ENCODE peak calls at places on chromosomes 12 and 14, in four cellular contexts. A is fibroblast of the aortic adventitia, V is HCT116, O is foreskin fibroblast. N is an unnamed sample.

GRCh38 chr14:90274808-90275454 is 18.6 kb downstream of the PSMC1 start:
- DNase-seq in A (peak), V (no peak), O (peak), N (peak)

GRCh38 chr14:31362746-31363145 is 57.6 kb downstream of the HEATR5A start:
- DNase-seq in A (no peak), V (no peak), O (no peak), N (no peak)

GRCh38 chr14:84036863-84037262 is 1493.1 kb upstream of the FLRT2 start:
- DNase-seq in A (no peak), V (no peak), O (peak), N (peak)

GRCh38 chr12:12327802-12328201 is 22.2 kb downstream of the MANSC1 start:
- DNase-seq in A (peak), V (peak), O (no peak), N (peak)

GRCh38 chr12:13045816-13046215 is 1.6 kb downstream of the FAM234B start:
- DNase-seq in A (no peak), V (no peak), O (no peak), N (no peak)

GRCh38 chr12:19898009-19898408 is 458.7 kb downstream of the AEBP2 start:
- DNase-seq in A (no peak), V (no peak), O (no peak), N (no peak)

GRCh38 chr12:40980346-40981005 is 207.6 kb upstream of the PDZRN4 start:
- DNase-seq in A (no peak), V (peak), O (no peak), N (peak)

GRCh38 chr12:53096089-53096741 is 1.3 kb upstream of the IGFBP6 start:
- DNase-seq in A (peak), V (no peak), O (peak), N (peak)

GRCh38 chr14:60945984-60946383 is 34.9 kb downstream of the TRMT5 start:
- DNase-seq in A (no peak), V (no peak), O (no peak), N (peak)

GRCh38 chr14:105137481-105138020 is 31.0 kb downstream of the JAG2 start:
- DNase-seq in A (no peak), V (no peak), O (no peak), N (no peak)

GRCh38 chr12:130701402-130701744 is 14.7 kb downstream of the RIMBP2 start:
- DNase-seq in A (no peak), V (no peak), O (no peak), N (no peak)

GRCh38 chr14:92729632-92730358 is 18.6 kb downstream of the LGMN start:
- DNase-seq in A (peak), V (no peak), O (peak), N (peak)

GRCh38 chr14:35678403-35679028 is 130.6 kb downstream of the RALGAPA1 start:
- DNase-seq in A (no peak), V (no peak), O (no peak), N (no peak)

GRCh38 chr12:122965356-122965755 is 907 bp downstream of the ABCB9 start:
- DNase-seq in A (no peak), V (no peak), O (no peak), N (no peak)

GRCh38 chr12:75480469-75480949 is at the start of gene GLIPR1:
- DNase-seq in A (peak), V (no peak), O (peak), N (peak)

GRCh38 chr12:75481013-75481705 is 604 bp downstream of the GLIPR1 start:
- DNase-seq in A (peak), V (no peak), O (peak), N (peak)

GRCh38 chr12:75481774-75482173 is 1.2 kb downstream of the GLIPR1 start:
- DNase-seq in A (peak), V (no peak), O (peak), N (peak)

GRCh38 chr12:75482636-75483035 is 2.1 kb downstream of the GLIPR1 start:
- DNase-seq in A (peak), V (no peak), O (no peak), N (peak)

DNA sequence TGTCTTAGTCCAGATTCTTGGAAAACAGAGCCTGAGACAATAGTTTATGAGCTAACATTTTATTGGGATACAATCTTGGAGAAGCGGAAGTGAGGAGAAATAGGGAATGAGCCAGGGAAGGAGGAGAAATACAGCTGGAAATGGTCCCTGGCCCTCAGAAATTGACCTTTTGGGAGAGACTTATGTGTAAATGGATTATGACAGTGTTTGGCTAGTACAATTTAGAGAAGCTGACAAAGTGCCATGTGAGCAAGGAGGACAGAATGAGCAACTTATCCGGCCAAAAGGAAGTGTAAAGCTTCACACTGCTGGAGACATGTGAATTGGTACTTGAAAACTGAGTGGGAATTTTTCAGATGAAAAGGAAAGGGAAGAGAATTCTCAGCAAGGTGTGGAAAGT is 2.9 kb downstream of the GLIPR1 start:
- DNase-seq in A (peak), V (no peak), O (peak), N (peak)
- H3K4me3 ChIP-seq in A (peak), V (no peak), O (peak), N (peak)

DNA sequence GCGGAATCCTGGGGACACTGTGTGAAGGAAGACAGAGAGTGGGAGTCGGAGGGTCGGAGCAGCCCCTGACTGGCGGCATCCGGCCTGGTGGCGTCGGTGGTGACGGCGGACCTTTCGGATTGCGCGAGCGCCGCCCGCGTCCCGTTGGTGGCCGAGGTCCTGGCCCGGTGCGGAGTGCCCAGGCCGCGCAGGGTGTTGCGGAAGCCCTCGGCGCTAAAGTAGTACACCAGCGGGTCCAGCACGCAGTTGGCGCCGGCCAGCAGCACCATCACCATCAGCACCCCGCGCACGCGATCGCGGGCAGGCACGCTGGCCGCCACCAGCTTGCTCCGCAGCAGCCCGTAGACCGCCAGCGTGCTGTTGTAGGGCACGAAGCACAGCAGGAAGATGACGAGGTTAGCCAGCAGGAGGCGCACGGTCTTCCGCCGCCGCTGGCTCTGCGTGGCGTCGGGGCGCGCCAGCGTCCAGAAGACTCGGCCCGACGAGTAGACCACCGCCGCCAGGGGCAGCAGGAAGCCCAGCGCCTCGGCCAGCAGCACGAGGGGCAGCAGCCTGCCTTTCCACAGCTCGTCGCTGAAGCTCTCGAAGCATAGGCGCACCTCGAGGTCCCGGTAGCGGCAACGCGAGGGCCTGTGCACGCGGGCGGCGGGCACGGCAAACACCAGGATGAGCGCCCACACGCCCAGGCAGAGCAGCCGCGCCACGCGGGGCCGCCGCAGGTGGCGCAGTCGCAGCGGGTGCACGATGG is 13.1 kb upstream of the CHD4 start:
- DNase-seq in A (peak), V (no peak), O (no peak), N (peak)
- TF ChIP-seq CTCF in A (peak), V (no peak), O (peak), N (peak)

DNA sequence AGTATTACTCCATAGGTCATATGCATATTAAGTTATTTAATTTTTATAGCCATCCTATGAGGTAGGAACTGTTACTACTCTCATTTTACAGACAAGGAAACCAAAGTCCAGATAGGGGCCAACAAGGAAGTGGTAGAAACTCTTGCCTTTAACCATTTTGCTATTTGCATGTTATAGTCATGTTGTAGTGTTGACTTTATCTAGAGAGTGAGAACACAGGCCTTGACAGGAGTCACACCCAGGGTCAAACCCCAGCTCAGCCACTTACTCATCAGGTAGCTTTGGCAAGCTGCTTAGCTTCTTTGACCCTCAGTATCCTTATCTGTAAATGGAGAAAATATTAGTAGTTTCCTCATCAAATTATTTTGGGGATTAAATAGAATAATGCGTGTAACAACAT is 156.2 kb downstream of the CAND1 start:
- DNase-seq in A (no peak), V (no peak), O (no peak), N (no peak)
- H3K4me3 ChIP-seq in A (no peak), V (no peak), O (no peak), N (no peak)

GRCh38 chr12:43104524-43104923 is 447.5 kb downstream of the ADAMTS20 start:
- DNase-seq in A (peak), V (no peak), O (peak), N (peak)
- TF ChIP-seq CTCF in A (no peak), V (no peak), O (no peak), N (no peak)

DNA sequence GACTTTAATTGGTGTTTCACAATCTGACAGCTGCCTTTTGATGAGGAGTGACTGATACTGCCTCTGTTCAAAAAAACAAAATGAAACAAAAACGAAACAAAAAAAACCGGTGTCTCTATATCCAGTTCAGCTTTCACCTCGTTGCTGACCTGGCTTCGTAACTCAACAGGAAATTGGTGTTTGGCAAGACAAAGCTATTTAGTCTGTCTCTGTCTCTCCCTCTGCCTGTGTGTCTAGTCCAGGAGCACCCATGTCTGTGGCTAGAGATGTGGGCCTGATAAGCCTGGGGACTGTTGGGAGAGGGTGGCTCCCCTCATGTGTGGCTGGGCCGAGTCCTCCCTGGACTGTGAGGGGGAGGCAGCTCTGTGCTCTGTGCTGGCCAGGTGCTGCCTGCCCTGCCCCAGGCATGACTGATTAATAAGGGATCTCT is 11.3 kb downstream of the CACNA1C start:
- DNase-seq in A (peak), V (no peak), O (no peak), N (peak)
- H3K4me3 ChIP-seq in A (peak), V (no peak), O (no peak), N (no peak)

DNA sequence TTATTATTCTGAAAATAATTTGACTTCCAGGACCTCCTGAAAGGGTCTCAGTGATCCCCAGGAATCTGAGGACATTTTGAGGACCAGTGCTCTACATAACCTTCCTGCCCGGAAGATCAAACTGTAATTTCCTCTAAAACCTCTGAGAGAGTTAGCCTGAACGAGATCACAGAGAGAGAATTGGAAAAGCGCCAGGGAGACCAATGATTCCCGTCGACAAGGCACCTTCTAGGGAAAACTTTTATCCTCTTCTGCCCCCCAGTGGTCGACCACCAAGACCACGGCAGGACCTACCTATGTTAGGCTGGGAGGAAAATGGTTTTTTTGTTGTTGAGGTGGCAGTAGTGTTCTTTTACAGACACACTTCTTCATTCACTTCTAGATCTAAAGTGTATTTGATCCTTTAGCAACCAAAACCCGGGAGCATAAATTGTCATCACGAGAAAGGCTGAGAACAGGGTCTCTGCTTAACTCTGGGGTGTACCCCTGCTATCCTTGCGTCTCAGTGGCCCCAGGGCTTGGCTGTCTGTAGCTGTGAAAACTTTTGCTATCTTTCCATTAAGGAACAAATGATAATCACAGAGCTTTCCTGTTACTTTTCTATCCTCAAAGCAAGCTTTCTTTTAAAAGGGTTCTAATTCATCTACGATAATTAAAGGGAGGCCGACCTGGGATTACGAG is 62.9 kb upstream of the NID2 start:
- DNase-seq in A (peak), V (peak), O (peak), N (peak)
- TF ChIP-seq CTCF in A (peak), V (peak), O (peak), N (peak)

GRCh38 chr12:2306686-2307249 is 254.0 kb downstream of the CACNA1C start:
- DNase-seq in A (no peak), V (no peak), O (no peak), N (no peak)
- H3K4me3 ChIP-seq in A (no peak), V (no peak), O (no peak), N (no peak)

DNA sequence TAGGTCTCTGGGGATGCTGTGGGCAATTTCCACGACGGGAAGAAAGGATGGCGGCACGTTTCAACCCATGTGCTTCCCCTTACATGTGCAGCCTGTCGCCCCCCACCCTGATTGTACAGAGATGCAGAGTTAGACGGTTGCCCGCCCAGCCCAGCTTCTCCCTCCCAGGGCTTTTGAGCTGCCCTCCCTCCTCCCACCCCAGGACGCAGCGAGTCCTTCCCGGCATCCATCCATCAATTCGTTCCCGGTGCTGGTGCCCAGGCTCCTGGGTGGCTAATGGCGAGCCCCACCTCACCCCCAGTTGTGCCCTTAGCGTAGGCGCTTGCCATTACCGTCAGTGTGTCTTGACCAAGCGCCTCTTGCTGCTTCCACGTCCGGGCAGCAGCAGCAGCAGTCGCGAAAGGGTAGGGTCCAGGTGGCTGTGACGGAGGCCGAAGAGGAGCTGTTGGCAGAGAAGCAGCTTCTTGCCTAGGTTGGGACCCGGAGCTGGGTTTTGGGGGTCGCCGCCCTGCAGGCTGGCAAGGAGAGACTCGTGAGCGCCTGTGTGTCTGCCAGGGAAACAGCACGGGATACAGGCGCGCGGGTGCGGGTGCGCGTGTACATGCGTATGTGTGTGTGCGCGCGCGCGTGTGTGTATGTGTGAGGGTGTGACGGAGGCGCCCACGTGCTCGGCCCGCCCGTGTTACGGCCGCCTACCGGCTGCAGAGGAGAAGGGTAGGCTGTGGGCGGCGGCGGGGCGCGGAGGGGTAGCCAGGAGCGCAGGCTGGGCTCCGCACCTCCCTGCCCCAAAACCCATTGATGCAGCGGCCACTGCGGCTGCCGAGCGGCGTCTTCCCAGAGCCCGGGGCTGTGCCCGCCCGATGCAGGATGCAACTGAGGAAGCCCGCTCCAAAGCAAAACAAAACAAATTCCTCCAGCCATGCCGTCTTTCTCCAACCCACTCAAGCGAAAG is at the start of gene SLC6A15:
- DNase-seq in A (peak), V (no peak), O (peak), N (peak)
- TF ChIP-seq CTCF in A (peak), V (no peak), O (peak), N (peak)

GRCh38 chr14:85420707-85421106 is 109.2 kb upstream of the FLRT2 start:
- DNase-seq in A (no peak), V (no peak), O (no peak), N (no peak)

GRCh38 chr14:85423889-85424288 is 106.1 kb upstream of the FLRT2 start:
- DNase-seq in A (no peak), V (no peak), O (no peak), N (no peak)

GRCh38 chr14:85420278-85420677 is 109.7 kb upstream of the FLRT2 start:
- DNase-seq in A (no peak), V (no peak), O (no peak), N (no peak)

GRCh38 chr14:85418716-85419115 is 111.2 kb upstream of the FLRT2 start:
- DNase-seq in A (no peak), V (no peak), O (no peak), N (no peak)

GRCh38 chr14:85421166-85421877 is 108.6 kb upstream of the FLRT2 start:
- DNase-seq in A (peak), V (no peak), O (peak), N (peak)
- H3K4me3 ChIP-seq in A (no peak), V (no peak), O (no peak), N (no peak)

GRCh38 chr14:103123634-103124500 is 606 bp downstream of the TNFAIP2 start:
- DNase-seq in A (peak), V (no peak), O (no peak), N (peak)
- TF ChIP-seq CTCF in A (peak), V (peak), O (peak), N (peak)

N was measured in fibroblast of mammary gland.